ENCODE peak calls at places on chromosomes 3 and 15, in ten cellular contexts. Z is CD4-positive, CD25-positive, alpha-beta regulatory T cell; W is amniotic epithelial cell; M is stimulated activated CD4-positive, alpha-beta T cell treated with anti-CD3 and anti-CD28 coated beads, Interleukin-1b, Interleukin-23, amount 100 ng/mL, for 4 hours; F is naive thymus-derived CD4-positive, alpha-beta T cell; T is SK-N-SH; D is A549; P is NT2/D1; Y is Daoy; C is EH. R is an unnamed sample.
A peak's percentile ranks its signal among the peaks of the same experiment; 100 is the strongest.

GRCh38 chr3:183064475-183064874 is 34.8 kb downstream of the MCCC1 start:
- DNase-seq in Z (no peak), W (no peak), M (no peak), F (no peak), T (peak; percentile 10), D (no peak), P (no peak), Y (no peak), C (no peak), R (no peak)

GRCh38 chr3:78140866-78141658 is 1101.2 kb downstream of the ROBO2 start:
- DNase-seq in Z (no peak), W (peak; percentile 88), M (no peak), F (no peak), T (no peak), D (no peak), P (no peak), Y (no peak), C (peak; percentile 40), R (no peak)

GRCh38 chr3:126419886-126420786 is 25.4 kb downstream of the CFAP100 start:
- DNase-seq in Z (no peak), W (no peak), M (no peak), F (no peak), T (peak; percentile 14), D (no peak), P (peak; percentile 72), Y (peak; percentile 30), C (peak; percentile 3), R (no peak)

GRCh38 chr3:10387881-10388621 is 67.1 kb upstream of the SEC13 start:
- DNase-seq in Z (no peak), W (no peak), M (no peak), F (no peak), T (no peak), D (no peak), P (no peak), Y (no peak), C (no peak), R (no peak)

GRCh38 chr3:103712320-103713008 is 1277.6 kb downstream of the ZPLD1 start:
- DNase-seq in Z (no peak), W (peak; percentile 37), M (no peak), F (no peak), T (no peak), D (no peak), P (no peak), Y (no peak), C (no peak), R (no peak)

GRCh38 chr15:57045741-57046382 is 127.4 kb downstream of the TCF12 start:
- DNase-seq in Z (no peak), W (no peak), M (no peak), F (no peak), T (no peak), D (no peak), P (no peak), Y (no peak), C (no peak), R (no peak)

GRCh38 chr3:193656445-193656844 is 63.4 kb downstream of the OPA1 start:
- DNase-seq in Z (no peak), W (peak; percentile 19), M (no peak), F (no peak), T (no peak), D (no peak), P (no peak), Y (no peak), C (no peak), R (no peak)

GRCh38 chr3:169268286-169268776 is 395.2 kb downstream of the MECOM start:
- DNase-seq in Z (no peak), W (no peak), M (no peak), F (no peak), T (no peak), D (no peak), P (no peak), Y (no peak), C (no peak), R (no peak)

GRCh38 chr3:31043184-31043819 is 148.8 kb upstream of the GADL1 start:
- DNase-seq in Z (no peak), W (peak; percentile 57), M (no peak), F (no peak), T (no peak), D (no peak), P (no peak), Y (no peak), C (peak; percentile 76), R (no peak)

GRCh38 chr15:25869696-25870095 is 6.6 kb upstream of the ATP10A start:
- DNase-seq in Z (no peak), W (no peak), M (no peak), F (no peak), T (no peak), D (no peak), P (no peak), Y (no peak), C (no peak), R (no peak)

GRCh38 chr3:135325096-135325495 is 530.0 kb downstream of the EPHB1 start:
- DNase-seq in Z (no peak), W (no peak), M (no peak), F (no peak), T (no peak), D (no peak), P (no peak), Y (no peak), C (no peak), R (no peak)

GRCh38 chr3:71064288-71064975 is 519.1 kb downstream of the FOXP1 start:
- DNase-seq in Z (peak; percentile 85), W (peak; percentile 47), M (no peak), F (peak; percentile 65), T (peak; percentile 89), D (peak; percentile 10), P (no peak), Y (peak; percentile 54), C (peak; percentile 74), R (peak; percentile 20)

GRCh38 chr3:196662711-196663571 is 23.4 kb downstream of the NRROS start:
- DNase-seq in Z (no peak), W (peak; percentile 96), M (no peak), F (no peak), T (no peak), D (no peak), P (no peak), Y (no peak), C (peak; percentile 55), R (no peak)

GRCh38 chr15:84575493-84575892 is 25.3 kb upstream of the ZSCAN2 start:
- DNase-seq in Z (no peak), W (no peak), M (no peak), F (no peak), T (no peak), D (no peak), P (no peak), Y (no peak), C (no peak), R (no peak)

GRCh38 chr15:99106417-99107220 is 1.7 kb downstream of the SYNM start:
- DNase-seq in Z (peak; percentile 48), W (peak; percentile 76), M (no peak), F (no peak), T (no peak), D (no peak), P (no peak), Y (no peak), C (peak; percentile 27), R (no peak)

GRCh38 chr3:24678441-24678865 is 183.8 kb upstream of the THRB start:
- DNase-seq in Z (no peak), W (peak; percentile 100), M (no peak), F (no peak), T (no peak), D (no peak), P (no peak), Y (peak; percentile 85), C (peak; percentile 43), R (no peak)

GRCh38 chr3:30855390-30855789 is 39.1 kb downstream of the GADL1 start:
- DNase-seq in Z (no peak), W (no peak), M (no peak), F (no peak), T (peak; percentile 2), D (no peak), P (no peak), Y (peak; percentile 1), C (peak; percentile 0), R (no peak)

GRCh38 chr3:100602506-100603444 is 6.6 kb upstream of the ADGRG7 start:
- DNase-seq in Z (peak; percentile 30), W (peak; percentile 20), M (no peak), F (no peak), T (no peak), D (peak; percentile 60), P (peak; percentile 15), Y (peak; percentile 34), C (peak; percentile 49), R (no peak)

GRCh38 chr3:172877011-172877410 is 126.5 kb downstream of the ECT2 start:
- DNase-seq in Z (no peak), W (peak; percentile 23), M (no peak), F (no peak), T (no peak), D (no peak), P (peak; percentile 32), Y (no peak), C (no peak), R (no peak)

GRCh38 chr3:132004571-132004970 is 30.2 kb downstream of the CPNE4 start:
- DNase-seq in Z (no peak), W (peak; percentile 16), M (no peak), F (no peak), T (no peak), D (no peak), P (no peak), Y (no peak), C (peak; percentile 43), R (no peak)

GRCh38 chr3:15263120-15263519 is 57.1 kb downstream of the CAPN7 start:
- DNase-seq in Z (no peak), W (no peak), M (no peak), F (no peak), T (no peak), D (no peak), P (no peak), Y (no peak), C (no peak), R (no peak)

GRCh38 chr3:189222927-189223706 is 51.3 kb downstream of the TPRG1 start:
- DNase-seq in Z (no peak), W (no peak), M (no peak), F (no peak), T (no peak), D (no peak), P (no peak), Y (no peak), C (no peak), R (no peak)

GRCh38 chr15:51332211-51333147 is 5.9 kb downstream of the CYP19A1 start:
- DNase-seq in Z (no peak), W (peak; percentile 61), M (no peak), F (no peak), T (no peak), D (no peak), P (no peak), Y (no peak), C (peak; percentile 19), R (no peak)

GRCh38 chr3:18410205-18410604 is 14.9 kb downstream of the SATB1 start:
- DNase-seq in Z (no peak), W (no peak), M (no peak), F (no peak), T (no peak), D (no peak), P (no peak), Y (no peak), C (no peak), R (no peak)

GRCh38 chr3:18751514-18751913 is 326.4 kb upstream of the SATB1 start:
- DNase-seq in Z (no peak), W (no peak), M (no peak), F (no peak), T (no peak), D (no peak), P (no peak), Y (no peak), C (no peak), R (no peak)

GRCh38 chr15:25795061-25795460 is 68.1 kb downstream of the ATP10A start:
- DNase-seq in Z (no peak), W (no peak), M (no peak), F (no peak), T (no peak), D (no peak), P (no peak), Y (no peak), C (no peak), R (no peak)

GRCh38 chr3:107824822-107825371 is 265.9 kb downstream of the CD47 start:
- DNase-seq in Z (no peak), W (no peak), M (no peak), F (no peak), T (no peak), D (no peak), P (no peak), Y (no peak), C (no peak), R (no peak)

R was measured in HAP-1.